ENCODE peak calls at places on chromosome 20, in eight cellular contexts. One of them, this sample, is unnamed.

GRCh38 chr20:46343358-46344357 is 35.4 kb upstream of the CDH22 start:
- DNase-seq in mesothelial cell of epicardium: no peak
- DNase-seq in Peyer's patch: no peak
- DNase-seq in neural crest cell: no peak
- DNase-seq in lung: no peak
- DNase-seq in AG04449: no peak
- DNase-seq in GM13976: no peak
- DNase-seq in HFFc6: no peak
- DNase-seq in this sample: no peak

GRCh38 chr20:35490736-35491181 is 35.4 kb downstream of the CEP250 start:
- DNase-seq in mesothelial cell of epicardium: no peak
- DNase-seq in Peyer's patch: peak; percentile 81
- DNase-seq in neural crest cell: no peak
- DNase-seq in lung: peak; percentile 40
- DNase-seq in AG04449: no peak
- DNase-seq in GM13976: peak; percentile 82
- DNase-seq in HFFc6: no peak
- DNase-seq in this sample: no peak

GRCh38 chr20:35091808-35092523 is 641 bp downstream of the TRPC4AP start:
- DNase-seq in mesothelial cell of epicardium: no peak
- DNase-seq in Peyer's patch: no peak
- DNase-seq in neural crest cell: no peak
- DNase-seq in lung: no peak
- DNase-seq in AG04449: no peak
- DNase-seq in GM13976: no peak
- DNase-seq in HFFc6: peak; percentile 24
- DNase-seq in this sample: no peak

GRCh38 chr20:10848810-10849370 is 175.1 kb upstream of the JAG1 start:
- DNase-seq in mesothelial cell of epicardium: no peak
- DNase-seq in Peyer's patch: no peak
- DNase-seq in neural crest cell: no peak
- DNase-seq in lung: no peak
- DNase-seq in AG04449: peak; percentile 65
- DNase-seq in GM13976: no peak
- DNase-seq in HFFc6: peak; percentile 48
- DNase-seq in this sample: peak; percentile 67

GRCh38 chr20:43357352-43357751 is 100.3 kb upstream of the SRSF6 start:
- DNase-seq in mesothelial cell of epicardium: no peak
- DNase-seq in Peyer's patch: no peak
- DNase-seq in neural crest cell: no peak
- DNase-seq in lung: no peak
- DNase-seq in AG04449: no peak
- DNase-seq in GM13976: no peak
- DNase-seq in HFFc6: no peak
- DNase-seq in this sample: no peak

GRCh38 chr20:19945732-19946670 is 71.2 kb upstream of the NAA20 start:
- DNase-seq in mesothelial cell of epicardium: no peak
- DNase-seq in Peyer's patch: no peak
- DNase-seq in neural crest cell: no peak
- DNase-seq in lung: no peak
- DNase-seq in AG04449: no peak
- DNase-seq in GM13976: no peak
- DNase-seq in HFFc6: no peak
- DNase-seq in this sample: no peak

GRCh38 chr20:35252037-35252461 is 25.6 kb downstream of the MMP24 start:
- DNase-seq in mesothelial cell of epicardium: no peak
- DNase-seq in Peyer's patch: peak; percentile 23
- DNase-seq in neural crest cell: no peak
- DNase-seq in lung: no peak
- DNase-seq in AG04449: no peak
- DNase-seq in GM13976: no peak
- DNase-seq in HFFc6: no peak
- DNase-seq in this sample: no peak

GRCh38 chr20:53599910-53600632 is 6.4 kb upstream of the ZNF217 start:
- DNase-seq in mesothelial cell of epicardium: peak; percentile 13
- DNase-seq in Peyer's patch: peak; percentile 8
- DNase-seq in neural crest cell: no peak
- DNase-seq in lung: no peak
- DNase-seq in AG04449: no peak
- DNase-seq in GM13976: no peak
- DNase-seq in HFFc6: no peak
- DNase-seq in this sample: no peak

GRCh38 chr20:18284805-18285533 is 3.4 kb upstream of the ZNF133 start:
- DNase-seq in mesothelial cell of epicardium: no peak
- DNase-seq in Peyer's patch: no peak
- DNase-seq in neural crest cell: no peak
- DNase-seq in lung: no peak
- DNase-seq in AG04449: no peak
- DNase-seq in GM13976: no peak
- DNase-seq in HFFc6: no peak
- DNase-seq in this sample: no peak

GRCh38 chr20:4150095-4150492 is 134.7 kb upstream of the RNF24 start:
- DNase-seq in mesothelial cell of epicardium: no peak
- DNase-seq in Peyer's patch: no peak
- DNase-seq in neural crest cell: no peak
- DNase-seq in lung: no peak
- DNase-seq in AG04449: no peak
- DNase-seq in GM13976: no peak
- DNase-seq in HFFc6: peak; percentile 30
- DNase-seq in this sample: peak; percentile 63

GRCh38 chr20:20603339-20603990 is 109.0 kb downstream of the RALGAPA2 start:
- DNase-seq in mesothelial cell of epicardium: no peak
- DNase-seq in Peyer's patch: no peak
- DNase-seq in neural crest cell: no peak
- DNase-seq in lung: no peak
- DNase-seq in AG04449: no peak
- DNase-seq in GM13976: peak; percentile 63
- DNase-seq in HFFc6: no peak
- DNase-seq in this sample: no peak

GRCh38 chr20:34190679-34191090 is 50.5 kb upstream of the ASIP start:
- DNase-seq in mesothelial cell of epicardium: peak; percentile 78
- DNase-seq in Peyer's patch: peak; percentile 52
- DNase-seq in neural crest cell: peak; percentile 72
- DNase-seq in lung: peak; percentile 54
- DNase-seq in AG04449: peak; percentile 57
- DNase-seq in GM13976: peak; percentile 75
- DNase-seq in HFFc6: peak; percentile 84
- DNase-seq in this sample: peak; percentile 85

DNA sequence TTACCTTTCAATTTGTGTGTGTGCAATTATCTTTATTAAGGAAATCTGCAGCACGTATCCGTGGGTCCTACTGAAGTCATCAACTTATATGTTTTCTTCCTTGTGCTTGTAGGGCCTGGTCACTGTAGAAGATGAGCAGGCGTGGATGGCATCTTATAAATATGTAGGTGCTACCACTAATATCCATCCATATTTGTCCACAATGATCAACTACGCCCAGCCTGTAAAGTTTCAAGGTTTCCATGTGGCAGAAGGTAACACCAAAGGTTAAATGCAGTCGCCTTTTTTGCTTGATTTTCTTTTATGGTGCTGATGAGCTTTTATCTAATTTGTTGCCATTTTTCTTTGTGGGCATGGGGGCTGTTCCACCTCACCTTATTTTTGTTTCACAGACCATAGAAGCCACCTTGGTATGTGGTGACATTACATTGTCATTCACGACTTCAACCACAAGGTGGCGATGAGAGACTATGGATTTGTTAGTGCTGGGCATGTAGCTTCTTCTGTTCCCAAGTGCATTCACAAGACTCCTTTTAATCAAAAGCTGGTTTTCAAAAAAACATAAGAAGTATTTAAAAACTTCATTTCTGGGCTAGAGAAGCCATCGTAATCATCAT is 106.5 kb upstream of the LAMP5 start:
- DNase-seq in mesothelial cell of epicardium: peak; percentile 77
- DNase-seq in Peyer's patch: peak; percentile 36
- DNase-seq in neural crest cell: peak; percentile 70
- DNase-seq in lung: peak; percentile 73
- DNase-seq in AG04449: peak; percentile 33
- DNase-seq in GM13976: peak; percentile 55
- DNase-seq in HFFc6: peak; percentile 71
- DNase-seq in this sample: no peak
- TF ChIP-seq CTCF in mesothelial cell of epicardium: peak; percentile 99
- TF ChIP-seq CTCF in Peyer's patch: peak; percentile 68
- TF ChIP-seq CTCF in neural crest cell: peak; percentile 91
- TF ChIP-seq CTCF in lung: peak; percentile 73
- TF ChIP-seq CTCF in AG04449: peak; percentile 72
- TF ChIP-seq CTCF in GM13976: peak; percentile 74
- TF ChIP-seq CTCF in HFFc6: peak; percentile 96
- TF ChIP-seq CTCF in this sample: peak; percentile 83

GRCh38 chr20:64145458-64146300 is 18.6 kb upstream of the MYT1 start:
- DNase-seq in mesothelial cell of epicardium: peak; percentile 22
- DNase-seq in Peyer's patch: no peak
- DNase-seq in neural crest cell: no peak
- DNase-seq in lung: no peak
- DNase-seq in AG04449: no peak
- DNase-seq in GM13976: no peak
- DNase-seq in HFFc6: no peak
- DNase-seq in this sample: peak; percentile 42

GRCh38 chr20:64148581-64148980 is 15.7 kb upstream of the MYT1 start:
- DNase-seq in mesothelial cell of epicardium: no peak
- DNase-seq in Peyer's patch: no peak
- DNase-seq in neural crest cell: no peak
- DNase-seq in lung: no peak
- DNase-seq in AG04449: no peak
- DNase-seq in GM13976: no peak
- DNase-seq in HFFc6: no peak
- DNase-seq in this sample: peak; percentile 44

GRCh38 chr20:64144144-64144912 is 19.9 kb upstream of the MYT1 start:
- DNase-seq in mesothelial cell of epicardium: no peak
- DNase-seq in Peyer's patch: no peak
- DNase-seq in neural crest cell: no peak
- DNase-seq in lung: no peak
- DNase-seq in AG04449: no peak
- DNase-seq in GM13976: no peak
- DNase-seq in HFFc6: no peak
- DNase-seq in this sample: peak; percentile 24

GRCh38 chr20:64146936-64147451 is 17.3 kb upstream of the MYT1 start:
- DNase-seq in mesothelial cell of epicardium: no peak
- DNase-seq in Peyer's patch: no peak
- DNase-seq in neural crest cell: no peak
- DNase-seq in lung: no peak
- DNase-seq in AG04449: no peak
- DNase-seq in GM13976: no peak
- DNase-seq in HFFc6: no peak
- DNase-seq in this sample: peak; percentile 42

GRCh38 chr20:64146301-64146935 is 17.8 kb upstream of the MYT1 start:
- DNase-seq in mesothelial cell of epicardium: peak; percentile 36
- DNase-seq in Peyer's patch: no peak
- DNase-seq in neural crest cell: no peak
- DNase-seq in lung: no peak
- DNase-seq in AG04449: no peak
- DNase-seq in GM13976: no peak
- DNase-seq in HFFc6: no peak
- DNase-seq in this sample: peak; percentile 36
- TF ChIP-seq CTCF in mesothelial cell of epicardium: no peak
- TF ChIP-seq CTCF in Peyer's patch: no peak
- TF ChIP-seq CTCF in neural crest cell: no peak
- TF ChIP-seq CTCF in lung: no peak
- TF ChIP-seq CTCF in AG04449: no peak
- TF ChIP-seq CTCF in GM13976: no peak
- TF ChIP-seq CTCF in HFFc6: no peak
- TF ChIP-seq CTCF in this sample: no peak

DNA sequence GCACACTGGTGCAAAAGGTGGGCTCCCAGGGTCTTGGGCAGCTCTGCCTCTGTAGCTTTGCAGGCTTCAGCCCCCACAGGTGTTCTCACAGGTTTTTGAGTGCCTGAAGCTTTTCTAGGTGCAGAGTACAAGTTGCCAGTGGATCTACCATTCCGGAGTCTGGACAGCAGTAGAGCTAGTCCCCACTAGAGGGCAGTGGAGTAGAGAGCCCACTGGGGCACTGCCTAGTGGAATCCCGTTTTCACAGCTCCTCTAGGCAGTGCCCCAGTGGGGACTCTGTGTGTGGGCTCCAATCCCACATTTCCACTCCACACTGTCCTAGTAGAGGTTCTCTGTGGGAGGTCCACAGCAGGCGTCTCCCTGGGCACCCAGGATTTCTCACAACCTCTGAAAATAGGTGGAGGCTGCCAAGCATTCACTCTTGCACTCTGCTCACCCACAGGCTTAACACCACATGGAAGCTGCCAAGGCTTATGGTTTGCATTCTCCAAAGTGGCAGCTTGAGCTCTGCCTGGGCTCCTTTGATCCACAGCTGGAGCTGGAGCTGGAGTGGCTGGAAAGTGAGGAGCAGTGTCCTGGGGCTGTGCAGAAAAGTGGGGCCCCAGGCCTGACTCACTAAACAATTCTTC is 86.3 kb upstream of the PROKR2 start:
- DNase-seq in mesothelial cell of epicardium: no peak
- DNase-seq in Peyer's patch: no peak
- DNase-seq in neural crest cell: peak; percentile 46
- DNase-seq in lung: no peak
- DNase-seq in AG04449: no peak
- DNase-seq in GM13976: peak; percentile 36
- DNase-seq in HFFc6: peak; percentile 9
- DNase-seq in this sample: no peak
- TF ChIP-seq CTCF in mesothelial cell of epicardium: peak; percentile 20
- TF ChIP-seq CTCF in Peyer's patch: peak; percentile 16
- TF ChIP-seq CTCF in neural crest cell: peak; percentile 56
- TF ChIP-seq CTCF in lung: no peak
- TF ChIP-seq CTCF in AG04449: peak; percentile 57
- TF ChIP-seq CTCF in GM13976: peak; percentile 62
- TF ChIP-seq CTCF in HFFc6: peak; percentile 74
- TF ChIP-seq CTCF in this sample: no peak

DNA sequence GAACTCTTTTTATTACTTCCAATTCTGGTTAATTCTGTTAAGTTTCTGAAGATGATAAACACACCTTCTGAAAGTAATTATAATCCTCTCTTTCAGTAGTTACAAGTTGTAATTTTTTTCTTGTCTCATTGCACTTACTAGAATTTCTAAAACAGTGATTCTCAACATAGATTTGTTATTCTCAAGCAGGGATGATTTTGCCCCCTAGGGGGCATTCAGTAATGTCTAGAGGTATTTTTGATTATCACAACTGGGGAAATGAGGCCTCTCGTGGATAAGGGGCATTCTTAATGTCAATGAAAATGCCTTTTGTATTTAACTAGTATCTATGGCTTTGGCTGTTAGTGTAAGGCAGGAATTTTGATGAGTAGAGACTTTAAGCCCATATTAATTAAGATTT is 39.4 kb upstream of the MAFB start:
- DNase-seq in mesothelial cell of epicardium: no peak
- DNase-seq in Peyer's patch: no peak
- DNase-seq in neural crest cell: no peak
- DNase-seq in lung: no peak
- DNase-seq in AG04449: no peak
- DNase-seq in GM13976: no peak
- DNase-seq in HFFc6: no peak
- DNase-seq in this sample: no peak
- TF ChIP-seq CTCF in mesothelial cell of epicardium: no peak
- TF ChIP-seq CTCF in Peyer's patch: no peak
- TF ChIP-seq CTCF in neural crest cell: peak; percentile 33
- TF ChIP-seq CTCF in lung: no peak
- TF ChIP-seq CTCF in AG04449: no peak
- TF ChIP-seq CTCF in GM13976: no peak
- TF ChIP-seq CTCF in HFFc6: peak; percentile 57
- TF ChIP-seq CTCF in this sample: no peak